ENCODE peak calls at places on chromosomes 2 and 18, in ten cellular contexts. One of them, this sample, is unnamed.

GRCh38 chr2:241620419-241620769 is 16.6 kb downstream of the THAP4 start:
- DNase-seq in MG63: peak
- DNase-seq in IMR-90: peak
- DNase-seq in anterior cingulate cortex: no peak
- DNase-seq in memory B cell: no peak
- DNase-seq in T-cell: no peak
- DNase-seq in NCI-H510A: no peak
- DNase-seq in NCI-H1092 treated with DMSO at 0.1 percent for 48 hours: no peak
- DNase-seq in AG09309: no peak
- DNase-seq in RKO: peak
- DNase-seq in this sample: no peak

GRCh38 chr18:76471593-76471992 is 23.4 kb downstream of the ZNF516 start:
- DNase-seq in T-cell: no peak
- DNase-seq in IMR-90: no peak
- DNase-seq in MG63: no peak
- DNase-seq in AG09309: no peak
- DNase-seq in memory B cell: no peak
- DNase-seq in RKO: no peak
- DNase-seq in anterior cingulate cortex: no peak
- DNase-seq in NCI-H1092 treated with DMSO at 0.1 percent for 48 hours: no peak
- DNase-seq in NCI-H510A: no peak
- DNase-seq in this sample: no peak

GRCh38 chr2:86498468-86499260 is 57.5 kb downstream of the KDM3A start:
- DNase-seq in IMR-90: peak
- DNase-seq in RKO: no peak
- DNase-seq in NCI-H510A: no peak
- DNase-seq in NCI-H1092 treated with DMSO at 0.1 percent for 48 hours: no peak
- DNase-seq in T-cell: no peak
- DNase-seq in AG09309: no peak
- DNase-seq in memory B cell: no peak
- DNase-seq in anterior cingulate cortex: no peak
- DNase-seq in MG63: no peak
- DNase-seq in this sample: no peak

GRCh38 chr2:105114551-105114950 is 76.7 kb downstream of the MRPS9 start:
- DNase-seq in AG09309: peak
- DNase-seq in T-cell: no peak
- DNase-seq in NCI-H1092 treated with DMSO at 0.1 percent for 48 hours: peak
- DNase-seq in NCI-H510A: peak
- DNase-seq in MG63: no peak
- DNase-seq in anterior cingulate cortex: no peak
- DNase-seq in IMR-90: peak
- DNase-seq in memory B cell: no peak
- DNase-seq in RKO: peak
- DNase-seq in this sample: no peak

GRCh38 chr2:68185541-68186164 is 28.0 kb downstream of the PNO1 start:
- DNase-seq in anterior cingulate cortex: no peak
- DNase-seq in memory B cell: peak
- DNase-seq in RKO: peak
- DNase-seq in T-cell: peak
- DNase-seq in MG63: peak
- DNase-seq in NCI-H510A: peak
- DNase-seq in AG09309: no peak
- DNase-seq in IMR-90: peak
- DNase-seq in NCI-H1092 treated with DMSO at 0.1 percent for 48 hours: peak
- DNase-seq in this sample: peak

GRCh38 chr18:13543811-13544732 is 182.3 kb downstream of the FAM210A start:
- DNase-seq in NCI-H510A: no peak
- DNase-seq in IMR-90: no peak
- DNase-seq in NCI-H1092 treated with DMSO at 0.1 percent for 48 hours: no peak
- DNase-seq in anterior cingulate cortex: no peak
- DNase-seq in AG09309: no peak
- DNase-seq in MG63: no peak
- DNase-seq in T-cell: no peak
- DNase-seq in RKO: no peak
- DNase-seq in memory B cell: no peak
- DNase-seq in this sample: no peak

GRCh38 chr2:68837164-68837860 is 33.9 kb downstream of the BMP10 start:
- DNase-seq in IMR-90: peak
- DNase-seq in T-cell: peak
- DNase-seq in anterior cingulate cortex: no peak
- DNase-seq in NCI-H1092 treated with DMSO at 0.1 percent for 48 hours: no peak
- DNase-seq in RKO: no peak
- DNase-seq in MG63: no peak
- DNase-seq in AG09309: no peak
- DNase-seq in memory B cell: peak
- DNase-seq in NCI-H510A: no peak
- DNase-seq in this sample: peak

GRCh38 chr18:11004951-11005350 is 144.4 kb downstream of the PIEZO2 start:
- DNase-seq in memory B cell: no peak
- DNase-seq in IMR-90: no peak
- DNase-seq in NCI-H510A: no peak
- DNase-seq in NCI-H1092 treated with DMSO at 0.1 percent for 48 hours: no peak
- DNase-seq in AG09309: no peak
- DNase-seq in T-cell: no peak
- DNase-seq in RKO: no peak
- DNase-seq in anterior cingulate cortex: no peak
- DNase-seq in MG63: no peak
- DNase-seq in this sample: no peak

GRCh38 chr18:59005266-59005665 is 134.4 kb upstream of the SEC11C start:
- DNase-seq in NCI-H510A: no peak
- DNase-seq in T-cell: no peak
- DNase-seq in anterior cingulate cortex: no peak
- DNase-seq in AG09309: no peak
- DNase-seq in NCI-H1092 treated with DMSO at 0.1 percent for 48 hours: no peak
- DNase-seq in IMR-90: peak
- DNase-seq in memory B cell: no peak
- DNase-seq in RKO: no peak
- DNase-seq in MG63: no peak
- DNase-seq in this sample: no peak

GRCh38 chr18:62345909-62346308 is 20.8 kb downstream of the TNFRSF11A start:
- DNase-seq in anterior cingulate cortex: no peak
- DNase-seq in NCI-H1092 treated with DMSO at 0.1 percent for 48 hours: no peak
- DNase-seq in memory B cell: no peak
- DNase-seq in RKO: no peak
- DNase-seq in MG63: no peak
- DNase-seq in T-cell: no peak
- DNase-seq in IMR-90: no peak
- DNase-seq in NCI-H510A: no peak
- DNase-seq in AG09309: no peak
- DNase-seq in this sample: no peak

GRCh38 chr2:132547089-132547687 is 122.8 kb downstream of the LYPD1 start:
- DNase-seq in anterior cingulate cortex: peak
- DNase-seq in T-cell: peak
- DNase-seq in MG63: peak
- DNase-seq in NCI-H1092 treated with DMSO at 0.1 percent for 48 hours: peak
- DNase-seq in RKO: peak
- DNase-seq in AG09309: peak
- DNase-seq in IMR-90: peak
- DNase-seq in memory B cell: peak
- DNase-seq in NCI-H510A: peak
- DNase-seq in this sample: peak

GRCh38 chr2:23199115-23199918 is 185.7 kb upstream of the KLHL29 start:
- DNase-seq in AG09309: no peak
- DNase-seq in memory B cell: no peak
- DNase-seq in anterior cingulate cortex: no peak
- DNase-seq in RKO: peak
- DNase-seq in IMR-90: peak
- DNase-seq in NCI-H510A: no peak
- DNase-seq in T-cell: no peak
- DNase-seq in MG63: peak
- DNase-seq in NCI-H1092 treated with DMSO at 0.1 percent for 48 hours: peak
- DNase-seq in this sample: no peak

GRCh38 chr18:67513285-67513684 is 3.2 kb downstream of the DSEL start:
- DNase-seq in T-cell: no peak
- DNase-seq in IMR-90: no peak
- DNase-seq in memory B cell: no peak
- DNase-seq in NCI-H1092 treated with DMSO at 0.1 percent for 48 hours: no peak
- DNase-seq in RKO: no peak
- DNase-seq in NCI-H510A: no peak
- DNase-seq in AG09309: no peak
- DNase-seq in anterior cingulate cortex: no peak
- DNase-seq in MG63: no peak
- DNase-seq in this sample: no peak

GRCh38 chr2:200702646-200703118 is 109.0 kb upstream of the BZW1 start:
- DNase-seq in IMR-90: no peak
- DNase-seq in AG09309: no peak
- DNase-seq in MG63: no peak
- DNase-seq in T-cell: no peak
- DNase-seq in NCI-H510A: no peak
- DNase-seq in RKO: no peak
- DNase-seq in memory B cell: no peak
- DNase-seq in anterior cingulate cortex: no peak
- DNase-seq in NCI-H1092 treated with DMSO at 0.1 percent for 48 hours: no peak
- DNase-seq in this sample: no peak

GRCh38 chr18:75799449-75800330 is 372.2 kb upstream of the SMIM21 start:
- DNase-seq in NCI-H510A: no peak
- DNase-seq in IMR-90: no peak
- DNase-seq in memory B cell: no peak
- DNase-seq in MG63: peak
- DNase-seq in T-cell: no peak
- DNase-seq in AG09309: no peak
- DNase-seq in NCI-H1092 treated with DMSO at 0.1 percent for 48 hours: no peak
- DNase-seq in RKO: no peak
- DNase-seq in anterior cingulate cortex: no peak
- DNase-seq in this sample: no peak

GRCh38 chr18:58202406-58202730 is 158.3 kb downstream of the NEDD4L start:
- DNase-seq in memory B cell: no peak
- DNase-seq in NCI-H510A: peak
- DNase-seq in AG09309: no peak
- DNase-seq in T-cell: no peak
- DNase-seq in anterior cingulate cortex: no peak
- DNase-seq in NCI-H1092 treated with DMSO at 0.1 percent for 48 hours: peak
- DNase-seq in MG63: peak
- DNase-seq in IMR-90: peak
- DNase-seq in RKO: no peak
- DNase-seq in this sample: no peak

GRCh38 chr18:9808530-9809241 is 77.1 kb upstream of the TXNDC2 start:
- DNase-seq in MG63: no peak
- DNase-seq in T-cell: no peak
- DNase-seq in AG09309: no peak
- DNase-seq in anterior cingulate cortex: no peak
- DNase-seq in IMR-90: no peak
- DNase-seq in RKO: no peak
- DNase-seq in NCI-H510A: no peak
- DNase-seq in memory B cell: no peak
- DNase-seq in NCI-H1092 treated with DMSO at 0.1 percent for 48 hours: no peak
- DNase-seq in this sample: no peak

GRCh38 chr2:83365476-83365875 is 1093.6 kb downstream of the SUCLG1 start:
- DNase-seq in NCI-H510A: no peak
- DNase-seq in T-cell: no peak
- DNase-seq in anterior cingulate cortex: no peak
- DNase-seq in IMR-90: no peak
- DNase-seq in AG09309: no peak
- DNase-seq in NCI-H1092 treated with DMSO at 0.1 percent for 48 hours: no peak
- DNase-seq in memory B cell: no peak
- DNase-seq in MG63: no peak
- DNase-seq in RKO: no peak
- DNase-seq in this sample: no peak

GRCh38 chr2:177148477-177149154 is 64.0 kb upstream of the HNRNPA3 start:
- DNase-seq in AG09309: no peak
- DNase-seq in memory B cell: peak
- DNase-seq in T-cell: peak
- DNase-seq in MG63: peak
- DNase-seq in NCI-H1092 treated with DMSO at 0.1 percent for 48 hours: peak
- DNase-seq in anterior cingulate cortex: peak
- DNase-seq in RKO: peak
- DNase-seq in NCI-H510A: peak
- DNase-seq in IMR-90: peak
- DNase-seq in this sample: peak

GRCh38 chr18:34223164-34223892 is 1.4 kb downstream of the NOL4 start:
- DNase-seq in NCI-H1092 treated with DMSO at 0.1 percent for 48 hours: peak
- DNase-seq in T-cell: no peak
- DNase-seq in anterior cingulate cortex: peak
- DNase-seq in MG63: no peak
- DNase-seq in IMR-90: no peak
- DNase-seq in RKO: no peak
- DNase-seq in AG09309: no peak
- DNase-seq in memory B cell: no peak
- DNase-seq in NCI-H510A: peak
- DNase-seq in this sample: no peak

GRCh38 chr2:46297546-46298271 is 502 bp downstream of the EPAS1 start:
- DNase-seq in NCI-H1092 treated with DMSO at 0.1 percent for 48 hours: no peak
- DNase-seq in RKO: no peak
- DNase-seq in T-cell: peak
- DNase-seq in AG09309: no peak
- DNase-seq in anterior cingulate cortex: no peak
- DNase-seq in MG63: peak
- DNase-seq in NCI-H510A: peak
- DNase-seq in memory B cell: peak
- DNase-seq in IMR-90: no peak
- DNase-seq in this sample: peak

GRCh38 chr2:219175928-219176817 is 552 bp downstream of the CNPPD1 start:
- DNase-seq in AG09309: no peak
- DNase-seq in NCI-H1092 treated with DMSO at 0.1 percent for 48 hours: peak
- DNase-seq in MG63: peak
- DNase-seq in RKO: peak
- DNase-seq in memory B cell: peak
- DNase-seq in IMR-90: peak
- DNase-seq in T-cell: peak
- DNase-seq in NCI-H510A: peak
- DNase-seq in anterior cingulate cortex: peak
- DNase-seq in this sample: peak

GRCh38 chr18:13629841-13630747 is 96.3 kb downstream of the FAM210A start:
- DNase-seq in anterior cingulate cortex: peak
- DNase-seq in IMR-90: peak
- DNase-seq in AG09309: no peak
- DNase-seq in RKO: peak
- DNase-seq in memory B cell: peak
- DNase-seq in T-cell: peak
- DNase-seq in NCI-H1092 treated with DMSO at 0.1 percent for 48 hours: peak
- DNase-seq in NCI-H510A: no peak
- DNase-seq in MG63: peak
- DNase-seq in this sample: no peak

GRCh38 chr2:181036848-181037603 is 56.6 kb downstream of the UBE2E3 start:
- DNase-seq in AG09309: peak
- DNase-seq in NCI-H1092 treated with DMSO at 0.1 percent for 48 hours: no peak
- DNase-seq in T-cell: no peak
- DNase-seq in IMR-90: peak
- DNase-seq in RKO: peak
- DNase-seq in MG63: peak
- DNase-seq in anterior cingulate cortex: no peak
- DNase-seq in memory B cell: no peak
- DNase-seq in NCI-H510A: no peak
- DNase-seq in this sample: no peak

GRCh38 chr2:145091011-145091744 is 571.3 kb upstream of the ZEB2 start:
- DNase-seq in RKO: no peak
- DNase-seq in MG63: no peak
- DNase-seq in IMR-90: peak
- DNase-seq in anterior cingulate cortex: no peak
- DNase-seq in NCI-H510A: no peak
- DNase-seq in T-cell: no peak
- DNase-seq in AG09309: peak
- DNase-seq in NCI-H1092 treated with DMSO at 0.1 percent for 48 hours: no peak
- DNase-seq in memory B cell: no peak
- DNase-seq in this sample: no peak

GRCh38 chr2:189076131-189076530 is 102.0 kb downstream of the COL3A1 start:
- DNase-seq in NCI-H510A: no peak
- DNase-seq in NCI-H1092 treated with DMSO at 0.1 percent for 48 hours: no peak
- DNase-seq in memory B cell: no peak
- DNase-seq in MG63: no peak
- DNase-seq in anterior cingulate cortex: no peak
- DNase-seq in AG09309: no peak
- DNase-seq in IMR-90: no peak
- DNase-seq in T-cell: no peak
- DNase-seq in RKO: no peak
- DNase-seq in this sample: no peak

GRCh38 chr2:18762667-18763066 is 173.3 kb upstream of the NT5C1B start:
- DNase-seq in NCI-H510A: no peak
- DNase-seq in RKO: no peak
- DNase-seq in anterior cingulate cortex: no peak
- DNase-seq in IMR-90: peak
- DNase-seq in MG63: no peak
- DNase-seq in AG09309: no peak
- DNase-seq in T-cell: no peak
- DNase-seq in NCI-H1092 treated with DMSO at 0.1 percent for 48 hours: peak
- DNase-seq in memory B cell: no peak
- DNase-seq in this sample: no peak

GRCh38 chr18:61975526-61976326 is 82.9 kb upstream of the RNF152 start:
- DNase-seq in MG63: no peak
- DNase-seq in T-cell: no peak
- DNase-seq in anterior cingulate cortex: no peak
- DNase-seq in NCI-H510A: no peak
- DNase-seq in memory B cell: no peak
- DNase-seq in AG09309: no peak
- DNase-seq in IMR-90: no peak
- DNase-seq in RKO: no peak
- DNase-seq in NCI-H1092 treated with DMSO at 0.1 percent for 48 hours: no peak
- DNase-seq in this sample: no peak